ENCODE peak calls at places on chromosomes 7 and 10, in ten cellular contexts. G is Peyer's patch, B is spleen, Q is upper lobe of right lung, R is DND-41, C is HCT116, F is heart right ventricle, X is suprapubic skin, O is BE2C, W is mammary epithelial cell. P is an unnamed sample. For H3K4me1, the result is how much of the 10 kb centered on the place peaks cover.

GRCh38 chr10:123621910-123622309 is 44.2 kb upstream of the GPR26 start:
- DNase-seq in G (no peak), B (no peak), Q (no peak), R (no peak), C (no peak), F (no peak), X (no peak), O (no peak), W (peak), P (no peak)

GRCh38 chr10:68542046-68542445 is 14.7 kb upstream of the SLC25A16 start:
- DNase-seq in G (no peak), B (no peak), Q (no peak), R (no peak), C (no peak), F (no peak), X (no peak), O (no peak), W (peak), P (no peak)

GRCh38 chr7:77862691-77863090 is 64.1 kb downstream of the PHTF2 start:
- DNase-seq in G (no peak), B (no peak), Q (no peak), R (no peak), C (no peak), F (no peak), X (no peak), O (no peak), W (no peak), P (no peak)

GRCh38 chr7:34889951-34890350 is 147.3 kb downstream of the DPY19L1 start:
- DNase-seq in G (no peak), B (no peak), Q (no peak), R (no peak), C (no peak), F (no peak), X (no peak), O (no peak), W (no peak), P (no peak)

GRCh38 chr7:75951506-75951905 is 36.6 kb downstream of the POR start:
- DNase-seq in G (no peak), B (peak), Q (no peak), R (no peak), C (no peak), F (no peak), X (no peak), O (no peak), W (peak), P (peak)

GRCh38 chr10:107814865-107815487 is 650.5 kb upstream of the SORCS1 start:
- DNase-seq in G (peak), B (no peak), Q (no peak), R (peak), C (no peak), F (no peak), X (no peak), O (peak), W (peak), P (peak)

GRCh38 chr10:103833731-103834365 is 21.5 kb downstream of the SH3PXD2A start:
- DNase-seq in G (no peak), B (peak), Q (no peak), R (no peak), C (no peak), F (peak), X (peak), O (peak), W (no peak), P (peak)

GRCh38 chr7:158733220-158733519 is 28.6 kb upstream of the NCAPG2 start:
- DNase-seq in G (no peak), B (no peak), Q (no peak), R (no peak), C (no peak), F (no peak), X (no peak), O (no peak), W (no peak), P (no peak)

GRCh38 chr10:101215397-101216206 is 13.7 kb downstream of the LBX1 start:
- DNase-seq in G (no peak), B (no peak), Q (no peak), R (no peak), C (no peak), F (no peak), X (no peak), O (no peak), W (no peak), P (no peak)

GRCh38 chr7:8177109-8177933 is 84.6 kb downstream of the ICA1 start:
- DNase-seq in G (no peak), B (no peak), Q (no peak), R (no peak), C (no peak), F (no peak), X (no peak), O (no peak), W (no peak), P (no peak)

GRCh38 chr10:132714096-132714721 is 71.7 kb downstream of the NKX6-2 start:
- DNase-seq in G (no peak), B (peak), Q (no peak), R (no peak), C (no peak), F (peak), X (peak), O (peak), W (no peak), P (no peak)

GRCh38 chr10:115772606-115773005 is 500.4 kb downstream of the GFRA1 start:
- DNase-seq in G (no peak), B (no peak), Q (no peak), R (no peak), C (no peak), F (no peak), X (no peak), O (no peak), W (peak), P (no peak)

GRCh38 chr10:6647811-6648526 is 67.9 kb upstream of the PRKCQ start:
- DNase-seq in G (peak), B (peak), Q (peak), R (peak), C (peak), F (no peak), X (no peak), O (peak), W (peak), P (no peak)

GRCh38 chr7:68216046-68216445 is 1219.4 kb downstream of the TYW1 start:
- DNase-seq in G (no peak), B (peak), Q (no peak), R (no peak), C (no peak), F (no peak), X (no peak), O (no peak), W (no peak), P (no peak)

GRCh38 chr10:98664329-98665042 is 217.8 kb upstream of the HPS1 start:
- DNase-seq in G (no peak), B (no peak), Q (no peak), R (peak), C (peak), F (no peak), X (no peak), O (peak), W (peak), P (no peak)

GRCh38 chr10:130654726-130655125 is 518.5 kb downstream of the GLRX3 start:
- DNase-seq in G (no peak), B (no peak), Q (no peak), R (no peak), C (no peak), F (no peak), X (no peak), O (no peak), W (no peak), P (no peak)

GRCh38 chr10:124429576-124429975 is 10.9 kb upstream of the OAT start:
- DNase-seq in G (no peak), B (no peak), Q (no peak), R (no peak), C (no peak), F (no peak), X (no peak), O (no peak), W (no peak), P (no peak)

GRCh38 chr7:27149817-27150567 is 2.4 kb downstream of the HOXA3 start:
- DNase-seq in G (no peak), B (peak), Q (peak), R (no peak), C (no peak), F (no peak), X (peak), O (no peak), W (no peak), P (no peak)

GRCh38 chr7:142581341-142581740 is 167.9 kb upstream of the PRSS1 start:
- DNase-seq in G (peak), B (no peak), Q (no peak), R (peak), C (no peak), F (no peak), X (no peak), O (no peak), W (peak), P (no peak)

GRCh38 chr7:116780521-116780920 is 81.9 kb upstream of the CAPZA2 start:
- DNase-seq in G (no peak), B (no peak), Q (no peak), R (no peak), C (no peak), F (no peak), X (no peak), O (no peak), W (no peak), P (no peak)

GRCh38 chr7:16046045-16046444 is 359.6 kb upstream of the MEOX2 start:
- DNase-seq in G (no peak), B (no peak), Q (no peak), R (no peak), C (no peak), F (no peak), X (no peak), O (no peak), W (no peak), P (no peak)

GRCh38 chr7:12610899-12611298 is 40.4 kb downstream of the SCIN start:
- DNase-seq in G (no peak), B (no peak), Q (no peak), R (no peak), C (no peak), F (no peak), X (no peak), O (no peak), W (no peak), P (no peak)

GRCh38 chr7:18903676-18904075 is 213.8 kb downstream of the TWIST1 start:
- DNase-seq in G (no peak), B (no peak), Q (no peak), R (no peak), C (no peak), F (no peak), X (no peak), O (no peak), W (no peak), P (no peak)

GRCh38 chr7:18901351-18901750 is 216.1 kb downstream of the TWIST1 start:
- DNase-seq in G (no peak), B (no peak), Q (no peak), R (no peak), C (no peak), F (no peak), X (no peak), O (no peak), W (no peak), P (no peak)

GRCh38 chr7:18902892-18903291 is 214.5 kb downstream of the TWIST1 start:
- DNase-seq in G (no peak), B (no peak), Q (no peak), R (no peak), C (no peak), F (no peak), X (no peak), O (no peak), W (peak), P (no peak)

GRCh38 chr7:18901881-18902280 is 215.6 kb downstream of the TWIST1 start:
- DNase-seq in G (no peak), B (no peak), Q (no peak), R (no peak), C (no peak), F (no peak), X (no peak), O (no peak), W (no peak), P (no peak)

GRCh38 chr7:18906901-18907300 is 210.5 kb downstream of the TWIST1 start:
- DNase-seq in G (no peak), B (no peak), Q (no peak), R (no peak), C (no peak), F (no peak), X (no peak), O (no peak), W (no peak), P (no peak)
- TF ChIP-seq CTCF in G (no peak), B (no peak), Q (no peak), R (no peak), C (peak), F (no peak), X (no peak), O (peak), W (peak), P (no peak)

GRCh38 chr7:21967500-21968099 is 21.9 kb upstream of the CDCA7L start:
- DNase-seq in G (peak), B (no peak), Q (no peak), R (peak), C (no peak), F (no peak), X (no peak), O (no peak), W (no peak), P (no peak)
- H3K4me1 ChIP-seq in G (under half), B (under half), Q (under half), R (under half), C (under half), F (under half), X (under half), O (under half), W (under half), P (under half)

GRCh38 chr7:154789404-154789803 is 213.5 kb downstream of the PAXIP1 start:
- DNase-seq in G (no peak), B (no peak), Q (no peak), R (peak), C (peak), F (no peak), X (peak), O (peak), W (no peak), P (no peak)
- TF ChIP-seq CTCF in G (no peak), B (no peak), Q (peak), R (peak), C (peak), F (peak), X (no peak), O (peak), W (no peak), P (peak)

GRCh38 chr10:33240265-33240664 is 94.2 kb downstream of the NRP1 start:
- DNase-seq in G (no peak), B (no peak), Q (no peak), R (no peak), C (no peak), F (no peak), X (no peak), O (no peak), W (no peak), P (no peak)
- H3K4me1 ChIP-seq in G (under half), B (under half), Q (under half), R (under half), C (under half), F (under half), X (under half), O (under half), W (under half), P (under half)

DNA sequence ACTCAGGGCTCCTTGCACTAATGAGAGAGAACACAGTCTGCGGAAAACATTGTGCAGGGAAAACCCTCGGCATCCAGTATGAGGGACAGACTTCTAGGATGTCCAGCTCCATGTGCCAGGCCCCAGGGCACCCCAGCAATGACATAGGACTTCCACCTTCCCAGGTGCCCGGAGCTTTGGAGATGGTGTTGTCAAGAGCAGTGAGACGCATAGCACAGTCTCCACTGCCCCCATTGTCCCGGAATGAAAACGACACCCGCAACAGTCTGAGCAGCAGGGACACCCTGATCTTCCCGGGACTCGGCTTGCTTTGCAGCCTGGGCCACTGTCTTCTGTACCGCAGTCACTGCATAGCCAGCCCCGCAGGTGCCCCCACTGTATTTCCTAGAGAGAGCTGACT is 339.2 kb upstream of the ADARB2 start:
- DNase-seq in G (no peak), B (no peak), Q (no peak), R (no peak), C (no peak), F (no peak), X (no peak), O (no peak), W (no peak), P (no peak)
- TF ChIP-seq CTCF in G (no peak), B (no peak), Q (no peak), R (peak), C (no peak), F (no peak), X (no peak), O (no peak), W (no peak), P (no peak)

GRCh38 chr10:79159785-79160184 is 91.0 kb downstream of the ZMIZ1 start:
- DNase-seq in G (no peak), B (no peak), Q (no peak), R (no peak), C (no peak), F (peak), X (no peak), O (peak), W (no peak), P (no peak)

GRCh38 chr10:79162022-79162421 is 93.3 kb downstream of the ZMIZ1 start:
- DNase-seq in G (no peak), B (no peak), Q (no peak), R (no peak), C (no peak), F (no peak), X (peak), O (no peak), W (no peak), P (no peak)

GRCh38 chr10:79160191-79160590 is 91.4 kb downstream of the ZMIZ1 start:
- DNase-seq in G (no peak), B (no peak), Q (no peak), R (no peak), C (no peak), F (no peak), X (no peak), O (no peak), W (no peak), P (no peak)

GRCh38 chr10:79162861-79163662 is 94.3 kb downstream of the ZMIZ1 start:
- DNase-seq in G (no peak), B (no peak), Q (no peak), R (no peak), C (no peak), F (no peak), X (no peak), O (no peak), W (peak), P (no peak)

DNA sequence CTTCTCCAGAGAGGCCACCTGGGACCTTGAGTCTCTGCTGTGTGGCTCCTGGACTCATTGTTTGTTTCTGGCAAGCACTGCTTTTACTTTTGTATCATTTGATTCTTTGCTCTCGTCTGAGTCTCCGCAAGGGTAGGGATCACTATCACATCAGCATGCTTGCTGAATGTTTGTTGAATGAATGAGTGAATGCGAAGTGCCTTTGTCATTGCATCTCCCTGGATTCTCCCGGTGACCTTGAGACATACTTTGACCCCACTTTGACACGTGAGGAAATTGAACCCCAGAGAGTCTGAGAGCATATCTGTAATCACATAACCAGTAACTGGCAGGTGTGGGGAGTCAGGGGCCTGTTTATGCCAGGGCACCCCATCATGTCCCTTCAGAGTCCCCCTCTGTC is 92.8 kb downstream of the ZMIZ1 start:
- DNase-seq in G (no peak), B (no peak), Q (no peak), R (no peak), C (no peak), F (no peak), X (no peak), O (no peak), W (no peak), P (no peak)
- H3K4me1 ChIP-seq in G (under half), B (under half), Q (under half), R (under half), C (under half), F (half or more), X (half or more), O (half or more), W (under half), P (half or more)

GRCh38 chr10:116827214-116827671 is 22.1 kb upstream of the ENO4 start:
- DNase-seq in G (no peak), B (no peak), Q (no peak), R (no peak), C (no peak), F (no peak), X (no peak), O (no peak), W (no peak), P (no peak)
- TF ChIP-seq CTCF in G (no peak), B (no peak), Q (no peak), R (no peak), C (peak), F (no peak), X (no peak), O (no peak), W (no peak), P (no peak)

GRCh38 chr7:106865130-106866115 is at the start of gene PIK3CG:
- DNase-seq in G (peak), B (no peak), Q (no peak), R (peak), C (no peak), F (no peak), X (no peak), O (no peak), W (no peak), P (no peak)

GRCh38 chr7:106863216-106863997 is 1.7 kb upstream of the PIK3CG start:
- DNase-seq in G (no peak), B (no peak), Q (no peak), R (no peak), C (no peak), F (no peak), X (peak), O (no peak), W (no peak), P (no peak)

GRCh38 chr7:106866298-106867281 is 1.5 kb downstream of the PIK3CG start:
- DNase-seq in G (peak), B (no peak), Q (no peak), R (peak), C (no peak), F (no peak), X (no peak), O (no peak), W (no peak), P (peak)

GRCh38 chr7:106862317-106863183 is 2.5 kb upstream of the PIK3CG start:
- DNase-seq in G (no peak), B (no peak), Q (no peak), R (no peak), C (no peak), F (no peak), X (no peak), O (no peak), W (no peak), P (no peak)

GRCh38 chr7:106864298-106865081 is 592 bp upstream of the PIK3CG start:
- DNase-seq in G (no peak), B (no peak), Q (no peak), R (peak), C (no peak), F (no peak), X (no peak), O (no peak), W (no peak), P (no peak)
- H3K4me1 ChIP-seq in G (under half), B (under half), Q (under half), R (half or more), C (under half), F (under half), X (under half), O (under half), W (under half), P (under half)

DNA sequence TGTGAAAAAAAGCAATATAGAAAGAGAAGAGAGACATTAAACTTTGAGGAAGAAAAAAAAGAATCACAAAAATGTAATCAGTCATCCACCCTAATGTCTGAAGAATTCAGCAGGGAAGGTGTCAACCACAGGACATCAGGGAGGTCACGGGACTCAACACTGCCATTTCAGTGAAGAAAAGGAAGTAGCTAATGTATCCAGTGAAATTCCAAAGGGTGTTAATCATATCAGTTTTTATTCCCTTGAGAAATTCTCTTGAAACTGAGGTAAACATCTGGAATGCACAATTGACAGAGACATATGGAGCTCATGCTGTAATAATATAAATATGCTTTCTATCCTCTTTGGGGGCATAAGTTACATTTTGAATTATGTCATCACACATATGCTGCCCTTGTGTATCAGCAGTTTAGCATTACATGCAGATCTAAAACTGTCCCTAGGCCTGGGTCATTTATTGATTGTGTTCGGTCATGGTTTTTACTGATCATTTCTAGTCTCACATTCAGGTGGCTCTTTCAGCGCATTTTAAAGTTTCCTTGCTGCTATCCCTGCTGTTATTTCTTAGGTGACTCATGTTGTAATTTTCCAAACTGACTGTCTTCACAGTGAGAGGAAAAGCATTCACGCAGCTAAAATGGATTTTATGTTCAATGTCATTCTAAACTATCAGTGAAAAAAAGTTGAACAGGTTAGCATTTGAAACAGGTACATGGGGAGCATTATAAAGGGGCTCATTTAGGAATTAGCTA is 273.9 kb downstream of the TSPAN12 start:
- DNase-seq in G (no peak), B (no peak), Q (no peak), R (no peak), C (peak), F (no peak), X (no peak), O (no peak), W (peak), P (no peak)
- TF ChIP-seq CTCF in G (no peak), B (no peak), Q (no peak), R (no peak), C (no peak), F (no peak), X (no peak), O (no peak), W (no peak), P (no peak)